ENCODE peak calls at places on chromosomes 7 and 10, in five cellular contexts. R, V, B, A and E are unnamed samples.
A peak's percentile ranks its signal among the peaks of the same experiment; 100 is the strongest.

GRCh38 chr10:1022413-1022812 is 3.2 kb downstream of the IDI2 start:
- DNase-seq in R (peak; percentile 56), V (no peak), B (no peak), A (no peak), E (no peak)

GRCh38 chr10:126935263-126935946 is 30.2 kb downstream of the DOCK1 start:
- DNase-seq in R (peak; percentile 3), V (no peak), B (no peak), A (no peak), E (no peak)

GRCh38 chr7:123749537-123749857 is 694 bp upstream of the WASL start:
- DNase-seq in R (no peak), V (no peak), B (no peak), A (no peak), E (no peak)

GRCh38 chr10:35089641-35090161 is 440 bp downstream of the CUL2 start:
- DNase-seq in R (no peak), V (no peak), B (no peak), A (peak; percentile 15), E (peak; percentile 24)

GRCh38 chr7:83947260-83947659 is 247.3 kb downstream of the SEMA3A start:
- DNase-seq in R (peak; percentile 80), V (no peak), B (no peak), A (peak; percentile 57), E (peak; percentile 25)

GRCh38 chr7:100469227-100470044 is 5.4 kb upstream of the SPACDR start:
- DNase-seq in R (peak; percentile 98), V (peak; percentile 91), B (peak; percentile 88), A (peak; percentile 89), E (peak; percentile 93)

GRCh38 chr10:60419249-60419648 is 29.6 kb upstream of the ANK3 start:
- DNase-seq in R (no peak), V (no peak), B (no peak), A (no peak), E (no peak)

GRCh38 chr10:58023341-58024073 is 244.2 kb downstream of the IPMK start:
- DNase-seq in R (no peak), V (no peak), B (no peak), A (no peak), E (no peak)

GRCh38 chr7:151396328-151396970 is 13.4 kb downstream of the WDR86 start:
- DNase-seq in R (no peak), V (peak; percentile 83), B (no peak), A (no peak), E (no peak)

GRCh38 chr7:101179117-101179779 is 845 bp downstream of the NAT16 start:
- DNase-seq in R (peak; percentile 71), V (no peak), B (no peak), A (peak; percentile 81), E (peak; percentile 39)

GRCh38 chr7:2185715-2186114 is 47.0 kb downstream of the MAD1L1 start:
- DNase-seq in R (no peak), V (no peak), B (no peak), A (no peak), E (no peak)

GRCh38 chr10:99235872-99236626 is 397 bp upstream of the HPSE2 start:
- DNase-seq in R (peak; percentile 83), V (no peak), B (no peak), A (peak; percentile 68), E (no peak)

GRCh38 chr7:35676211-35676610 is 18.7 kb downstream of the HERPUD2 start:
- DNase-seq in R (no peak), V (no peak), B (no peak), A (no peak), E (no peak)

GRCh38 chr10:27223964-27224363 is 16.6 kb downstream of the ACBD5 start:
- DNase-seq in R (peak; percentile 56), V (peak; percentile 54), B (no peak), A (peak; percentile 38), E (peak; percentile 42)

GRCh38 chr10:118439824-118440223 is 97.7 kb upstream of the FAM204A start:
- DNase-seq in R (no peak), V (no peak), B (no peak), A (no peak), E (no peak)
- H3K27ac ChIP-seq in R (no peak overlapping the region), V (no peak overlapping the region), B (no peak overlapping the region), A (no peak overlapping the region), E (no peak overlapping the region)

GRCh38 chr10:44863344-44864041 is 47.6 kb upstream of the TMEM72 start:
- DNase-seq in R (peak; percentile 80), V (no peak), B (no peak), A (peak; percentile 48), E (no peak)
- H3K4me3 ChIP-seq in R (no peak overlapping the region), V (no peak overlapping the region), B (no peak overlapping the region), A (peak overlapping the region; percentile 50), E (no peak overlapping the region)

GRCh38 chr10:69057261-69057950 is 30.5 kb upstream of the SRGN start:
- DNase-seq in R (peak; percentile 54), V (peak; percentile 20), B (no peak), A (no peak), E (no peak)

GRCh38 chr10:69056536-69057260 is 31.2 kb upstream of the SRGN start:
- DNase-seq in R (no peak), V (no peak), B (no peak), A (no peak), E (no peak)

GRCh38 chr10:69057951-69058297 is 30.0 kb upstream of the SRGN start:
- DNase-seq in R (no peak), V (no peak), B (no peak), A (no peak), E (no peak)

GRCh38 chr10:69061305-69062161 is 26.4 kb upstream of the SRGN start:
- DNase-seq in R (no peak), V (no peak), B (peak; percentile 30), A (no peak), E (peak; percentile 65)

DNA sequence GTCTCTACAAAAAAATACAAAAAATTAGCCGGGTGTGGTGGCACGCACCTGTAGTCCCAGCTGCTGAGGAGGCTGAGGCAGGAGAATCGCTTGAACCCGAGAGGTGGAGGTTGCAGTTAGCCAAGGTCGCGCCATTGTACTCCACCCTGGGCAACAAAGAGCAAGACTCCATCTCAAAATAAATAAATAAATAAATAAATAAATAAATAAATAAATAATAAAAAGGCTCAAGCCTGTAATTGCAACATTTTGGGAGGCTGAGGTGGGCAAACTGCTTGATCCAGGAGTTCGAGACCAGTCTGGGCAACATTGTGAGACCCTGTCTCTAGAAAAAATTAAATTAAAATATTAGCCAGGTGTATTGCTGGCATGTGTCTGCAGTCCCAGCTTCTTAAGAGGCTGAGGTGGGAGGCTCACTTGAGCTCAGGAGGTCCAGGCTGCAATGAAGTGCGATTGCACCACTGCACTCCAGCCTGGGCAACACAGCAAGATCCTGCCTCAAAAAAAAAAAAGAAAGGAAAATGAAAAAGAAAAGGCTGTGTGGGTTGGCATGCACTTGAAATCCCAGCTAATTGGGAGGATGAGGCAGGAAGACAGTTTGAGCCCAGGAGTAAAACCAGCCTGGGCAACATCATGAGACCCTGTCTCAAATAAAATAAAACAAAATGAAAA is 27.6 kb upstream of the SRGN start:
- DNase-seq in R (no peak), V (no peak), B (no peak), A (no peak), E (no peak)
- H3K27ac ChIP-seq in R (no peak overlapping the region), V (no peak overlapping the region), B (no peak overlapping the region), A (no peak overlapping the region), E (peak overlapping the region; percentile 86)

DNA sequence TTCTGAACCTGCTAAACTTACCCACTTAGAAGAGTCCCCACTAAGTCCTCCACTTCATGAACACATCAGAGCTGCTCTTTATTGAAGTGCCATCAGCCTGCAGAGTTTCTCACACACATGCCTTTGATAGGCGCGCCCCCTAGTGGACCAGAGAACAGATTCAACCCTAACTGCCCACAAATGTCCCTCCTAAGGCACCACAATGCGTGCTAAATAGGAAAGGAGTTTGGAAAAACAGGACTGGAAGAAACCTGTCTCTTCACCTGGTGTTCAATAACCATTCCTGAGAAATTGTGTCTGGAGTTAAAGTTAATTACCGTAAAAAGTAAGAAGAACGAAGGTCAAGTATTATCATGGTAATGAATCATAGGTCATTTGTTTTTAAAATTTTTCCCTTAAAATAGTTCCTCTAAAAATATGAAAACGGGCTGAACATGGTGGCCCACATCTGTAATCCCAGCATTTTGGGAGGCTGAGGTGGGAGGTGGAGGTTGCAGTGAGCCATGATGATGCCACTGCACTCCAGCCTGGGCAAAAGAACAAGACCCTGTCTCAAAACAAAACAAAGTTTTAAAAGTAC is 249.7 kb downstream of the ELMO1 start:
- DNase-seq in R (peak; percentile 94), V (peak; percentile 76), B (peak; percentile 54), A (peak; percentile 89), E (peak; percentile 89)
- H3K4me3 ChIP-seq in R (no peak overlapping the region), V (no peak overlapping the region), B (no peak overlapping the region), A (no peak overlapping the region), E (no peak overlapping the region)

DNA sequence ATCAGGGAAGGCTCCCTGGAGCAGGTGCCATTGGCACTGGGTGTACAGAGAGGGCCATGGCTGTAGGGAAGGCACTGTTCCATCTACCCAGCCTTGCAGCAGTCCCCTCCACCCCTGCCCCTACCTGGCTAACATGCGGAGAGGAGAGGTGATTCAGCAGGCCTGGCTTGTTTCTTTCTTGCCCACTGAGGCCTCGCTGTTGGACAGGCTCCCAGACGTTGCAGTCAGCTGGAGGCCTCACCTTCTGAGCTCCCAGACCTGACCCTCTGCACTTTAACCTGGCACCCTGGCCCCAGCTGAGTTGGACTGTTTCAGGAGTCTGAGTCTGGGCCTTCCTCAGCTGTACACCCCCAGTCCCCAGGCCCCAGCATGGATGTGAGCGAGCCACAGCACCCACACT is 34.9 kb downstream of the UNC5B start:
- DNase-seq in R (no peak), V (no peak), B (no peak), A (no peak), E (no peak)
- H3K27ac ChIP-seq in R (no peak overlapping the region), V (no peak overlapping the region), B (no peak overlapping the region), A (no peak overlapping the region), E (no peak overlapping the region)

GRCh38 chr10:86671985-86672710 is 3.8 kb downstream of the LDB3 start:
- DNase-seq in R (no peak), V (peak; percentile 11), B (peak; percentile 79), A (peak; percentile 42), E (peak; percentile 76)
- H3K4me3 ChIP-seq in R (no peak overlapping the region), V (no peak overlapping the region), B (no peak overlapping the region), A (no peak overlapping the region), E (no peak overlapping the region)

DNA sequence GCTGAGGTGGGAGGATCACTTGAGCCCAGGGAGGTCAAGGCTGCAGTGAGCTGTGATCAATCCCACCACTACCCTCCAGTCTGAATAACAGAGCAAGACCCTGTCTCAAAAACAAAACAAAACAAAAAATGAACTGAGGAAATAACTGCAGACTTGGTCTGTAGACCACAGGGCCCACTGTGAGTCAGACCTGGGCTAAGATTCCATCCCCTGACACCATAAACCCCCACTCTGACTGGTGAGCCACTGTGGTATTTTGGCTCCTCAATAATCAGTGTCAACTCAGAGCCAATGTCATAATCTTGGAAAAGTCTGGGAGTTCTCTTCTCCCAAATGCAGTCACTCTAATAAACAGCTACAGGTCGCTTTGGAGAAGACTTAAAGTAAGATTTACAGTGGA is 24.0 kb upstream of the ERCC6 start:
- DNase-seq in R (no peak), V (no peak), B (no peak), A (no peak), E (no peak)
- H3K27ac ChIP-seq in R (no peak overlapping the region), V (no peak overlapping the region), B (no peak overlapping the region), A (no peak overlapping the region), E (no peak overlapping the region)